ENCODE peak calls at places on chromosomes 3 and 15, in four cellular contexts. A is T-helper 2 cell; H is activated CD8-positive, alpha-beta memory T cell treated with anti-CD3 and anti-CD28 coated beads for 48 hours; E is tibial nerve. L is an unnamed sample.

GRCh38 chr3:42022355-42022754 is 60.5 kb upstream of the ULK4 start:
- DNase-seq in A (no peak), H (no peak), E (no peak), L (no peak)

GRCh38 chr15:49041406-49041805 is 4.8 kb downstream of the SECISBP2L start:
- DNase-seq in A (no peak), H (no peak), E (no peak), L (no peak)

GRCh38 chr3:183428140-183429023 is at the start of gene MCF2L2:
- DNase-seq in A (peak), H (peak), E (peak), L (no peak)

GRCh38 chr3:128107809-128108208 is 15.8 kb downstream of the RUVBL1 start:
- DNase-seq in A (no peak), H (no peak), E (no peak), L (no peak)

GRCh38 chr3:8879347-8879944 is 83.8 kb downstream of the RAD18 start:
- DNase-seq in A (no peak), H (no peak), E (no peak), L (no peak)

GRCh38 chr3:127970966-127971592 is 56.0 kb downstream of the KBTBD12 start:
- DNase-seq in A (no peak), H (no peak), E (no peak), L (peak)

GRCh38 chr3:172213765-172214358 is 174.5 kb downstream of the FNDC3B start:
- DNase-seq in A (no peak), H (no peak), E (no peak), L (no peak)

GRCh38 chr15:27133244-27133643 is 162.3 kb downstream of the GABRG3 start:
- DNase-seq in A (no peak), H (no peak), E (no peak), L (no peak)

GRCh38 chr3:173395412-173396181 is 1.9 kb upstream of the NLGN1 start:
- DNase-seq in A (no peak), H (no peak), E (peak), L (peak)

GRCh38 chr3:127457094-127457475 is 133.4 kb downstream of the TPRA1 start:
- DNase-seq in A (no peak), H (no peak), E (no peak), L (peak)

GRCh38 chr15:65263313-65263712 is 23.4 kb downstream of the PARP16 start:
- DNase-seq in A (no peak), H (no peak), E (no peak), L (no peak)

GRCh38 chr3:179624471-179624870 is 19.9 kb downstream of the NDUFB5 start:
- DNase-seq in A (no peak), H (no peak), E (no peak), L (no peak)

GRCh38 chr15:85047271-85047948 is 65.8 kb downstream of the PDE8A start:
- DNase-seq in A (no peak), H (no peak), E (no peak), L (peak)

GRCh38 chr3:169146866-169147245 is 516.7 kb downstream of the MECOM start:
- DNase-seq in A (no peak), H (no peak), E (no peak), L (no peak)

GRCh38 chr3:197525706-197526105 is 30.1 kb downstream of the BDH1 start:
- DNase-seq in A (no peak), H (no peak), E (no peak), L (no peak)

GRCh38 chr3:114756506-114757279 is 390.4 kb downstream of the ZBTB20 start:
- DNase-seq in A (no peak), H (no peak), E (no peak), L (no peak)

GRCh38 chr3:16140116-16140893 is 34.2 kb upstream of the GALNT15 start:
- DNase-seq in A (no peak), H (no peak), E (peak), L (no peak)

GRCh38 chr15:36996538-36997181 is 103.7 kb downstream of the MEIS2 start:
- DNase-seq in A (no peak), H (no peak), E (no peak), L (no peak)